ENCODE peak calls at places on chromosomes 16 and 17, in six cellular contexts. O is SK-N-SH, R is HCT116, J is GM12878, E is HepG2, B is K562. A is an unnamed sample. For H3K4me1, the result is how much of the 10 kb centered on the place peaks cover.

GRCh38 chr16:30559690-30560089 is 1.5 kb upstream of the ZNF764 start:
- DNase-seq in O (no peak), B (no peak), J (no peak), E (no peak), R (no peak), A (no peak)

GRCh38 chr16:48317614-48318013 is 67.6 kb downstream of the SIAH1 start:
- DNase-seq in B (no peak), J (no peak), O (no peak), E (no peak), R (peak), A (no peak)

GRCh38 chr16:56315955-56316354 is 109.4 kb downstream of the AMFR start:
- DNase-seq in O (no peak), J (no peak), B (no peak), R (no peak), E (no peak), A (no peak)

GRCh38 chr16:70298988-70299938 is at the start of gene DDX19B:
- DNase-seq in B (peak), O (peak), E (peak), R (peak), J (no peak), A (no peak)

GRCh38 chr17:47959825-47960655 is 2.4 kb upstream of the PRR15L start:
- DNase-seq in B (no peak), J (no peak), O (no peak), R (no peak), E (no peak), A (no peak)

GRCh38 chr17:62652251-62653001 is 25.0 kb downstream of the MRC2 start:
- DNase-seq in J (no peak), E (no peak), O (peak), B (no peak), R (no peak), A (no peak)

GRCh38 chr17:79412110-79412509 is 198.7 kb downstream of the RBFOX3 start:
- DNase-seq in J (no peak), O (no peak), R (no peak), E (no peak), B (no peak), A (no peak)

GRCh38 chr16:1770328-1771071 is 843 bp downstream of the NME3 start:
- DNase-seq in R (peak), B (peak), E (no peak), J (no peak), O (peak), A (no peak)

GRCh38 chr16:30557397-30557949 is 701 bp downstream of the ZNF764 start:
- DNase-seq in J (no peak), R (no peak), O (peak), E (no peak), B (peak), A (no peak)

GRCh38 chr17:69577098-69577497 is 162.6 kb downstream of the MAP2K6 start:
- DNase-seq in E (no peak), O (no peak), B (no peak), R (no peak), J (no peak), A (no peak)

GRCh38 chr16:14003119-14003570 is 68.0 kb upstream of the MRTFB start:
- DNase-seq in R (no peak), B (peak), E (no peak), O (peak), J (no peak), A (no peak)

GRCh38 chr16:57042157-57043111 is 49.9 kb upstream of the CPNE2 start:
- DNase-seq in R (no peak), E (no peak), B (no peak), J (peak), O (no peak), A (no peak)

GRCh38 chr17:31677681-31678080 is 181.4 kb downstream of the COPRS start:
- DNase-seq in B (no peak), O (no peak), E (no peak), J (no peak), R (no peak), A (no peak)

GRCh38 chr17:17349724-17350106 is 46.5 kb downstream of the NT5M start:
- DNase-seq in O (no peak), J (no peak), R (no peak), B (no peak), E (no peak), A (no peak)

GRCh38 chr16:25721439-25721838 is 29.7 kb downstream of the HS3ST4 start:
- DNase-seq in O (no peak), E (no peak), B (no peak), J (no peak), R (no peak), A (no peak)

GRCh38 chr16:11133344-11133921 is 122.6 kb downstream of the SOCS1 start:
- DNase-seq in J (no peak), R (peak), B (peak), O (no peak), E (peak), A (peak)

GRCh38 chr16:83211711-83212110 is 584.9 kb downstream of the CDH13 start:
- DNase-seq in E (no peak), O (no peak), R (no peak), B (no peak), J (no peak), A (no peak)

GRCh38 chr16:85372627-85373372 is 240.3 kb upstream of the GSE1 start:
- DNase-seq in E (peak), O (no peak), J (no peak), B (peak), R (no peak), A (no peak)

GRCh38 chr17:56777859-56778258 is 55.9 kb downstream of the C17orf67 start:
- DNase-seq in R (no peak), J (no peak), O (no peak), B (no peak), E (no peak), A (no peak)

GRCh38 chr17:1872254-1872653 is 42.4 kb downstream of the RPA1 start:
- DNase-seq in E (no peak), B (no peak), R (no peak), J (no peak), O (no peak), A (no peak)

GRCh38 chr16:17306745-17307144 is 164.0 kb downstream of the XYLT1 start:
- DNase-seq in B (no peak), O (no peak), J (no peak), E (no peak), R (no peak), A (no peak)

GRCh38 chr17:50835563-50836231 is at the start of gene WFIKKN2:
- DNase-seq in R (no peak), O (no peak), J (no peak), E (no peak), B (no peak), A (no peak)

GRCh38 chr16:88839026-88839529 is 17.7 kb downstream of the GALNS start:
- DNase-seq in E (peak), J (no peak), O (peak), B (peak), R (no peak), A (no peak)

GRCh38 chr16:70746040-70746707 is 54.8 kb downstream of the VAC14 start:
- DNase-seq in O (peak), J (no peak), B (peak), R (peak), E (peak), A (peak)

GRCh38 chr17:81030726-81031570 is 4.0 kb upstream of the BAIAP2 start:
- DNase-seq in E (peak), R (no peak), J (no peak), O (no peak), B (no peak), A (no peak)

GRCh38 chr17:73262676-73263642 is 1.3 kb upstream of the CPSF4L start:
- DNase-seq in O (peak), B (no peak), R (no peak), E (peak), J (no peak), A (no peak)

GRCh38 chr17:66451188-66452149 is 149.1 kb downstream of the PRKCA start:
- DNase-seq in O (peak), E (peak), J (no peak), R (no peak), B (peak), A (no peak)

GRCh38 chr16:49513040-49513439 is 139.4 kb downstream of the C16orf78 start:
- DNase-seq in O (peak), J (no peak), R (no peak), B (peak), E (no peak), A (no peak)

GRCh38 chr17:72063262-72063661 is 57.6 kb upstream of the SOX9 start:
- DNase-seq in J (no peak), B (no peak), E (no peak), O (no peak), R (no peak), A (no peak)

GRCh38 chr17:47243737-47244598 is 9.7 kb upstream of the ITGB3 start:
- DNase-seq in R (no peak), B (no peak), J (no peak), O (no peak), E (no peak), A (no peak)

GRCh38 chr17:40023590-40024292 is 8.5 kb downstream of the CSF3 start:
- DNase-seq in O (no peak), R (no peak), B (no peak), J (no peak), E (no peak), A (no peak)
- TF ChIP-seq REST in O (no peak), R (no peak), B (no peak), J (no peak), E (no peak), A (no peak)

GRCh38 chr17:59513934-59514841 is 51.2 kb upstream of the DHX40 start:
- DNase-seq in R (no peak), B (no peak), J (no peak), O (peak), E (peak), A (no peak)
- TF ChIP-seq SIN3A in R (no peak), B (no peak), J (no peak), O (no peak), E (no peak), A (no peak)

DNA sequence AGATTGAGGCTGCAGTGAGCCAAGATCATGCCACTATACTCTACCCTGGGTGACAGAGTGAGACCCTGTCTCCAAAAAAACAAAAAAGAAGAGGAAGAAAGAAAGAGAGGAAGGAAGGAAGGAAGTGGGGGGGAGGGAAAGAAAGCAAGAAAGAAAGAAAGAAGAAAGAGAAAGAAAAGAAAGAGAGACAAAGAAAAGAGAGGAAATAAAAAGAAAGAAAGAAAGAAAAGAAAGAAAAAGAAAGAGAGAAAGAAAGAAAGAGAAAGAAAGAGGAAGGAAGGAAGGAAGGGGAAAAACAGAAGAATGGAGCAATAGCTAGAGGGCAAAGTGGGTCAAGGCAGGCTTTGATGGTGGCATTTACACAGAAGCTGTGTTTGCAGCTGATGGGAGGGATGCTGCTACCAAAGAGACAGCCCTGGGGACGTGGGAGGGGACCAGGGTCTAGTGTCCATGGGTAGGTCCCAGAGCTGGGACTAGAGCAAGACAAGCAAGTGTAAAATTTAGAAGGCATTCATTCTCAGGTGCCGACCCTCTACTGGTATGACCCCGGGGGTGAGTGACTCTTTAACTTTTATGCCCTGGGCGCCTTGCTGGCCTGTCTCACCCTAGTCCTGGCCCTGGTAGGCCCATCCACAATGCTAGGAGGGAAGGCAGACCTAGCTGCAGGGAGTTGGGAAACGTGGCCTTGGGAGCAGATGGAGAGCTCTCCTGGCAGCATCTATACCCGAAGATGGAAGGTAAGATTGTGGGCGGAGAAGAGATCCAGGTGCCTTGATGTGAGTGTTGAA is 2.0 kb upstream of the CES3 start:
- DNase-seq in R (no peak), O (no peak), J (no peak), B (no peak), E (no peak), A (no peak)
- H3K4me1 ChIP-seq in R (under half), O (under half), J (under half), B (under half), E (half or more), A (under half)

GRCh38 chr16:2803545-2804195 is 5.4 kb downstream of the PRSS41 start:
- DNase-seq in J (no peak), B (no peak), R (peak), E (no peak), O (no peak), A (no peak)

GRCh38 chr16:2795714-2796143 is 2.5 kb upstream of the PRSS41 start:
- DNase-seq in O (no peak), R (no peak), E (no peak), B (no peak), J (no peak), A (no peak)

GRCh38 chr16:2799852-2800226 is 1.6 kb downstream of the PRSS41 start:
- DNase-seq in O (no peak), J (no peak), E (peak), R (no peak), B (no peak), A (peak)

GRCh38 chr16:2798723-2799204 is 494 bp downstream of the PRSS41 start:
- DNase-seq in E (no peak), R (no peak), B (no peak), O (no peak), J (no peak), A (no peak)

GRCh38 chr16:2799205-2799851 is 1.1 kb downstream of the PRSS41 start:
- DNase-seq in B (no peak), R (no peak), J (no peak), O (peak), E (no peak), A (no peak)
- TF ChIP-seq REST in B (no peak), R (no peak), J (no peak), O (no peak), E (no peak), A (no peak)

GRCh38 chr16:54712866-54713265 is 217.8 kb upstream of the IRX5 start:
- DNase-seq in E (no peak), R (no peak), B (no peak), O (no peak), J (no peak), A (no peak)
- TF ChIP-seq SIN3A in E (no peak), R (no peak), B (no peak), O (no peak), J (no peak), A (no peak)

GRCh38 chr17:43220511-43221125 is 7.8 kb downstream of the CCDC200 start:
- DNase-seq in B (no peak), E (no peak), O (no peak), R (no peak), J (no peak), A (no peak)

GRCh38 chr17:43224146-43224705 is 4.2 kb downstream of the CCDC200 start:
- DNase-seq in J (no peak), B (no peak), R (no peak), E (no peak), O (no peak), A (no peak)

DNA sequence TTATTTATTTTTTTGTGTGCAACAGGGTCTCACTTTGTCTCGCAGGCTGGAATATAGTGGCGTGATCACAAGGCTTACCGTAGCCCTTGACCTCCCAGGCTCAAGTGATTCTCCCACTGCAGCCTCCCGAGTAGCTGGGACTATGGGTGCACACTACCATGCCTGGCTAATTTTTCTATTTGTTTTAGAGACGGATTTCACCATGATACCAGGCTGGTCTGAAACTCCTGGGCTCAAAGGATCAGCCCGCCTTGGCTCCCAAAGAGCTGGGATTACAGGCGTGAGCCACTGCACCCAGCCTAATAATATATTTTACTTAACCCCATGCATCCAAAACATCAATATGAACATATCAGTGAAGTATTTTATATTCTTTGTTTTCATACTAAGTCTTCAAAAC is 2.0 kb downstream of the CCDC200 start:
- DNase-seq in R (no peak), J (no peak), B (no peak), O (no peak), E (no peak), A (no peak)
- H3K4me1 ChIP-seq in R (under half), J (under half), B (under half), O (under half), E (under half), A (under half)

GRCh38 chr17:78341559-78342437 is 18.1 kb downstream of the SOCS3 start:
- DNase-seq in O (peak), B (peak), J (no peak), E (no peak), R (no peak), A (no peak)

GRCh38 chr17:78343433-78344201 is 16.3 kb downstream of the SOCS3 start:
- DNase-seq in O (no peak), B (no peak), R (no peak), E (no peak), J (no peak), A (no peak)

GRCh38 chr17:78343099-78343432 is 16.8 kb downstream of the SOCS3 start:
- DNase-seq in O (peak), E (no peak), B (no peak), J (no peak), R (peak), A (no peak)

GRCh38 chr17:78344666-78345065 is 15.2 kb downstream of the SOCS3 start:
- DNase-seq in R (no peak), E (no peak), O (no peak), J (no peak), B (no peak), A (no peak)

DNA sequence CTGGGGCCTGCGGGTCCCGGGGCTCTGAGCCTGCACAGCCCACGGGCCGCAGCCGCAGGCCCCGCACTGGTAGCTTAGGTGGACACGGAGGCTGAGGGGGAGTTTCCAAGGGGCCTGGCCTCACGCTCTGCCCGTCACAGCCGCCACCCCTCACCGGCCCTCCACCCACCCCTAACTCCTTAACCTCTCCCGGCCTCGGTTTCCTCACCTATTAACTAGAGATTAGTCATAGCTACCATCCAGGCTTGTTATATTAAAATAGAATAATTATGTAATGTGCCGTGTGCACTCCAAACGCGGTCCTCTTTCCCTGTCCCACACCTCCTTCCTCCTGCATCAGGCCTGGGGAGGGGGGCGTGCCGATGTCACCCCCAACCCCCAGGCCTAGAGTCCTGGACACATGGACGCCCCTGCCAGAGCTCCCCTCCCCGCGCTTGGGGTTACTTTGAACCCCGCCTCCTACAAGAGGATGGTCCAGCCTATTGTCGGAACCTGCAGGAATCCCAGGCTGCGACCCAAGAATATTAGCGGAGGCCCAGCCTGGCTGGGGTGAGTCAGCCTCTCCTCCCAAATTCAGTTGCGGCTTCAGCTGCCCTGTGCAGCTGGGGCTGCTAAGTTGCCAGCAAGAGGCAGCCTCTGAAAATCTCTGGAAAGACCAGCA is 17.3 kb downstream of the SOCS3 start:
- DNase-seq in B (no peak), J (no peak), R (peak), E (no peak), O (peak), A (no peak)
- TF ChIP-seq REST in B (no peak), J (no peak), R (no peak), E (no peak), O (no peak), A (no peak)

DNA sequence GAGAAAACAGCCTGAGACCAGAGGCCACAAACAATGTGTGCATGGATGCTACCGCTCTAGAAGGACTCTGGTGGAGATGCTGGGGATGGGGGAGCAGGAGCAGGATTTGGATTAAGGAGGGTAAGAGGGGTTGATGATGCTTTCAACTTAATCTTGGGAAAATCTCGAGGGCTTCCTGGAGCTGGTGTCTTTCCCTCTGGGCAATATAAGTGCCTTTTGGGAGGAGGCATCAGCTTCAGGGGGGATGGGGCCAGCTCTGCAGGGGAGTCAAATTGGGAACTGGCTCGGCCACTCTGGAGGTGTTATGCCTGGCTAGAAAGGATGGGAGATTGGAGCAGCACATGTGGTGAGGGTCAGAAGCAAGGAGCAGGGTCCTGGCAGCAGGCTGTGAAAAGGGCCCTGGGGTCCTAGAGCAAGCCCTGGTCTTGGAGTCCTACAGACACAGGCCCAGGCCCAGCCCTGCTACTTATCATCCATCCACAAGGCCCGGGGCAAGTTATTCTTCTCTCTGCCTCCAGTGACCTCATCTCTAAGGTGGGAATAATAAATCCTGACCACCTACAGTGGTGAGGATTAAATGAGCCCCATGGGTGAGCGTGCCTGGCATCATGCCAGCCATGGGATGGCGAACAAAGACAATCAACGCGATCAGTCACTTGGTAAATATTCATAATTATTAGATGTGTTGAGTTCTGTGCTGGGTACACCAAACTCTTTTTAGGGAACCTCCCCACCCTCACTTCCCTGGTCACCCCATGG is 5.7 kb downstream of the KRT15 start:
- DNase-seq in O (no peak), B (no peak), J (no peak), E (no peak), R (no peak), A (no peak)
- TF ChIP-seq SIN3A in O (no peak), B (no peak), J (no peak), E (no peak), R (no peak), A (no peak)